ENCODE peak calls at places on chromosomes 12 and 14, in six cellular contexts. P, L, B, S, O and J are unnamed samples.

GRCh38 chr12:81089412-81089811 is 11.5 kb downstream of the ACSS3 start:
- DNase-seq in S (no peak), P (no peak), O (no peak), B (no peak), L (no peak), J (no peak)

GRCh38 chr12:30867415-30867814 is 59.1 kb upstream of the TSPAN11 start:
- DNase-seq in P (no peak), O (no peak), B (no peak), L (no peak), S (no peak), J (no peak)

GRCh38 chr12:72133497-72134055 is 138.6 kb upstream of the TRHDE start:
- DNase-seq in L (no peak), P (no peak), O (no peak), S (no peak), B (peak), J (no peak)

GRCh38 chr12:115398311-115398781 is 714.4 kb upstream of the TBX3 start:
- DNase-seq in B (no peak), O (no peak), L (peak), S (no peak), P (no peak), J (peak)

GRCh38 chr12:42809226-42809625 is 219.7 kb upstream of the PRICKLE1 start:
- DNase-seq in O (no peak), P (no peak), S (no peak), B (no peak), L (no peak), J (no peak)

GRCh38 chr14:96568646-96569045 is 66.5 kb downstream of the PAPOLA start:
- DNase-seq in P (no peak), L (no peak), O (no peak), S (no peak), B (no peak), J (no peak)

GRCh38 chr12:93614917-93615596 is 42.6 kb downstream of the SOCS2 start:
- DNase-seq in B (no peak), O (no peak), S (no peak), L (no peak), P (no peak), J (no peak)

GRCh38 chr12:46497739-46498138 is 125.2 kb upstream of the SLC38A2 start:
- DNase-seq in O (no peak), L (no peak), B (no peak), S (no peak), P (no peak), J (no peak)

GRCh38 chr12:64392221-64392620 is 1.7 kb upstream of the C12orf56 start:
- DNase-seq in P (no peak), O (no peak), S (no peak), L (no peak), B (peak), J (no peak)

GRCh38 chr12:113903381-113903863 is 62.7 kb downstream of the RBM19 start:
- DNase-seq in L (no peak), B (no peak), P (no peak), S (no peak), O (no peak), J (no peak)

GRCh38 chr12:92648242-92649031 is 54.4 kb upstream of the PLEKHG7 start:
- DNase-seq in O (no peak), L (no peak), B (peak), S (no peak), P (no peak), J (no peak)

GRCh38 chr12:2333516-2333915 is 280.7 kb downstream of the CACNA1C start:
- DNase-seq in L (no peak), O (no peak), P (no peak), B (no peak), S (no peak), J (no peak)

GRCh38 chr14:29643415-29644206 is 284.0 kb downstream of the PRKD1 start:
- DNase-seq in L (no peak), P (no peak), S (no peak), O (no peak), B (peak), J (no peak)

GRCh38 chr12:11075642-11076041 is 13.5 kb upstream of the TAS2R46 start:
- DNase-seq in O (no peak), L (no peak), B (no peak), S (no peak), P (no peak), J (no peak)

GRCh38 chr12:131944601-131945251 is 5.0 kb upstream of the EP400 start:
- DNase-seq in P (peak), S (peak), B (no peak), L (peak), O (no peak), J (no peak)

GRCh38 chr12:49979061-49979586 is 6.4 kb downstream of the AQP6 start:
- DNase-seq in P (no peak), O (no peak), S (no peak), L (no peak), B (no peak), J (no peak)

GRCh38 chr12:124224535-124225110 is 70.3 kb upstream of the RFLNA start:
- DNase-seq in O (no peak), L (no peak), B (no peak), P (no peak), S (no peak), J (no peak)

GRCh38 chr12:31317471-31318397 is 8.2 kb downstream of the SINHCAF start:
- DNase-seq in L (no peak), P (no peak), B (no peak), O (no peak), S (no peak), J (no peak)

GRCh38 chr12:124292385-124292784 is 2.5 kb upstream of the RFLNA start:
- DNase-seq in S (no peak), P (no peak), B (no peak), O (no peak), L (no peak), J (no peak)

GRCh38 chr14:61609885-61610284 is 85.4 kb upstream of the HIF1A start:
- DNase-seq in O (no peak), B (peak), S (no peak), L (no peak), P (no peak), J (no peak)

GRCh38 chr12:127803545-127803944 is 463.4 kb upstream of the TMEM132C start:
- DNase-seq in B (no peak), L (no peak), P (no peak), S (no peak), O (no peak), J (no peak)

GRCh38 chr14:105879503-105879866 is 353.1 kb downstream of the TMEM121 start:
- DNase-seq in O (no peak), P (peak), B (no peak), S (peak), L (no peak), J (no peak)

GRCh38 chr12:112087851-112088250 is 20.7 kb downstream of the NAA25 start:
- DNase-seq in O (no peak), B (no peak), S (no peak), P (no peak), L (no peak), J (no peak)

GRCh38 chr12:77861317-77861716 is 30.6 kb downstream of the NAV3 start:
- DNase-seq in B (no peak), L (no peak), P (no peak), O (no peak), S (no peak), J (no peak)

GRCh38 chr14:98136420-98136819 is 1135.6 kb downstream of the BCL11B start:
- DNase-seq in L (no peak), O (no peak), S (no peak), P (no peak), B (no peak), J (no peak)

GRCh38 chr14:65352964-65353530 is 59.5 kb upstream of the FUT8 start:
- DNase-seq in O (no peak), S (no peak), B (no peak), L (peak), P (peak), J (no peak)

GRCh38 chr12:2396448-2396871 is 343.7 kb downstream of the CACNA1C start:
- DNase-seq in L (peak), B (no peak), O (no peak), P (no peak), S (peak), J (no peak)

GRCh38 chr14:90396342-90397339 is at the start of gene CALM1:
- DNase-seq in O (peak), B (peak), L (peak), P (peak), S (peak), J (peak)

GRCh38 chr12:67161322-67161918 is 107.7 kb upstream of the CAND1 start:
- DNase-seq in L (peak), B (peak), P (peak), S (no peak), O (no peak), J (no peak)

GRCh38 chr12:117284160-117284559 is 77.3 kb downstream of the NOS1 start:
- DNase-seq in P (no peak), O (no peak), S (no peak), L (no peak), B (no peak), J (no peak)

GRCh38 chr12:105382771-105383632 is 52.5 kb downstream of the C12orf75 start:
- DNase-seq in P (no peak), L (no peak), B (peak), S (no peak), O (no peak), J (peak)

GRCh38 chr14:21940887-21941855 is 267.6 kb upstream of the OR4E1 start:
- DNase-seq in P (no peak), O (no peak), L (no peak), S (no peak), B (peak), J (no peak)

GRCh38 chr14:71582705-71583104 is 349.5 kb upstream of the RGS6 start:
- DNase-seq in L (no peak), P (no peak), O (no peak), S (no peak), B (no peak), J (no peak)

GRCh38 chr12:39127401-39127800 is 222.0 kb upstream of the CPNE8 start:
- DNase-seq in P (no peak), L (peak), O (no peak), B (no peak), S (no peak), J (no peak)

GRCh38 chr14:106286697-106287290 is 760.4 kb downstream of the TMEM121 start:
- DNase-seq in O (no peak), S (no peak), L (no peak), P (no peak), B (peak), J (no peak)

GRCh38 chr14:61719344-61720301 is 24.3 kb downstream of the HIF1A start:
- DNase-seq in P (no peak), L (no peak), B (no peak), S (no peak), O (no peak), J (no peak)

GRCh38 chr12:119679081-119679480 is 11.1 kb downstream of the PRKAB1 start:
- DNase-seq in O (no peak), L (no peak), P (peak), B (no peak), S (no peak), J (no peak)

GRCh38 chr14:99561827-99562226 is 42.2 kb downstream of the CCDC85C start:
- DNase-seq in B (no peak), L (no peak), P (no peak), S (no peak), O (no peak), J (no peak)
- TF ChIP-seq POLR2AphosphoS5 in B (no peak), L (no peak), P (no peak), S (no peak), O (no peak), J (no peak)

DNA sequence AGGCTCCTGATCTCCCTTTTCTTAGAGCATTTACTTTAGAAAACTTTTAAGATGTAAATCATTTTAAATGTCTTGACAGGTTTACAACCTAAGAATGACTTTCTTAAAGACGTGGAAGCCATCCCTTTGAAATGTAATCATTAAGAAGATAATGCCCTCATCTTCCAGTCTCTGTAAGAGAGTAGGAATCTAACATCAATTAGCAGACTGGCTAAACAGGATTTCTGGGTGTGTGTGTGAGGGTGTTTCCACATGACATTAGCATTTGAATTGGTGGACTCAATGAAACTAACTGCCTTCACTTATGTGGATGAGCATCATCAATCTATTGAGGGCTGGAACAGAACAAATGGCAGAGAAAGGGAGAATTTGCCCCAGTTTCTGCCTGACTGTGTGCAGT is 329.5 kb downstream of the RPL10L start:
- DNase-seq in B (peak), S (no peak), P (no peak), O (no peak), L (no peak), J (no peak)
- TF ChIP-seq POLR2AphosphoS5 in B (peak), S (no peak), P (no peak), O (no peak), L (no peak), J (no peak)

DNA sequence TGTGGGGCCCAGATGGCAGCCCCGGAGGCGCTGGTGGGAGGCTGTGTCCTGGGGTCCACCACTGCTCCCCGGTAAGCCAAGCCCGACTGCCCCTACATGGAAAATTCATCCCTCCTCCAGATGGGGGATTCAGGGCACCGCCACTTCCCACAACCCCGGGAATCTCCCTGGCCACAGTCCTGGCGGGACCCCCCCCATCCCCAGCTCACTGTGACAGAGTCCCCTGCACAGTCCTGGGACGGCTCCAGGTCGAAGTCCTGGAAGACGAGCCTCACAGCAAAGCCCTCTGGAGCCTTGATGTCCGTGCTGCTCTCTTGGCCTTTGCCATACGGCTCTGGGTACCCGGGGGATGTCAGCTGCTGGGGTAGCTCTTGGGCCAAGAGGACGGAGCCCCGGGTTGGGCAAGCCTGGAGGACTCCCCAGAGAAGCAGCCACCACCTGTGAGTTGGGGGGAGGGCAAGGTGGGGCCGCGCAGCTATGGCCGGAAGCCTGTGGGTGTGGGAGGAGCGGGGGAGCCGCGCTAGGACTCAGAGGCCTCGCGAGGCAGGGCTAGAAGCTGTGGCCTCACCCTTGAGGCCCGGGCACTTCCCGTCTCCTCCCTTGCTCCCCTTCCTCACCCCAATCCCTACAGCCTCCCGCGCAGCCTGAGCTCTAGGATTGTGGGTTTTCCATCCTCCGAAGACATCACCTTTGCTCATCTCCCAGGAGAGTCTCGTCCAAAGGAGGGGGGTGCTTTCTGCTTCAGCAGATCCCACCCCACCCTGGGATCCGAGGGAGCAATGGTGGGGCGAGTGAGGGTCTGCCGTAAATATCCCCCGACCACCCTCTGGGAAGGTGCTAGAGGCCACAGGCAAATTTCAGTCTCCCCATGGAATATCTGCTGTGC is 729 bp downstream of the C1RL start:
- DNase-seq in P (peak), B (peak), O (no peak), S (peak), L (peak), J (peak)
- TF ChIP-seq POLR2AphosphoS5 in P (peak), B (peak), O (peak), S (peak), L (peak), J (peak)

DNA sequence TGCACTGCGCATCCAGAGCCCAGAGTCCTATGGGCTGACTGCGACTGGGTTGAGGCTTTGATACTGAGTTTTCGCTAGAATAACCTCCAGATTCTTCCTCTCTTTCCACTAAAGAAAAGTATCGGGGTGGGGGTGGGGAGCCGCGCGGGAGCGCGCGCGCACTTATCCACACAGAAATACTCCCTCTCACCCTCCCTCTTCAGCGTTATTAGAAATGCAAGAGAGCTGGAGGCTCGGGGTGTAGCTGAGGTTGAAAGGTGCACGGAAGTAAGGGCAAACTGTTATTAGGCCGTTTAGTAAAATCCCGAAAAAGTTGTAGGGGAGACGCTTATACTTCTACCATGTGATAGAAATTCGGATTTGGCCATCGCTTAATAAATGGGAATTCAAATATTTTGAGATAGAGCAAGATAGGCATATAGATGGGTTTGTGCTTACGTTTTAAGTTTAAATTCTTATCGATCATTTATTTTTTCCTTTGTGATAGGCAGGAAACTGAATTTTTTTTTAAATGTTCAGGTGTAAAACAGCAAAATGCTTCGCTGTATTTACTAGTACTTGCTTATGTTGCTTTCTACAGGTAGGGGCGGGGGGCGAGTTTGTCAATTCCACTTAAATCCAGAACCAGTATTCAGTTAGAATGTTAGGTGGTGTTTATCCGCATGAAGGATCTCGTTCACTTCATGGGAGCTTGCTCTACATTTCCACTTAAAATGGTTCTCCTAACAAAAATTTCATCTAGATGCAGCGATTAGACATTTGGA is 1.1 kb downstream of the ARHGAP5 start:
- DNase-seq in L (peak), P (peak), S (peak), B (peak), O (peak), J (peak)
- TF ChIP-seq POLR2AphosphoS5 in L (peak), P (no peak), S (peak), B (no peak), O (no peak), J (peak)

GRCh38 chr12:100608776-100609175 is 35.3 kb downstream of the GAS2L3 start:
- DNase-seq in S (no peak), O (no peak), L (no peak), B (no peak), P (no peak), J (no peak)

GRCh38 chr12:100612557-100612956 is 39.1 kb downstream of the GAS2L3 start:
- DNase-seq in B (no peak), P (peak), O (no peak), L (peak), S (no peak), J (no peak)

GRCh38 chr12:100611031-100611430 is 37.5 kb downstream of the GAS2L3 start:
- DNase-seq in P (no peak), B (no peak), L (no peak), O (no peak), S (no peak), J (no peak)
- TF ChIP-seq POLR2AphosphoS5 in P (no peak), B (no peak), L (no peak), O (no peak), S (no peak), J (no peak)

GRCh38 chr12:68842123-68842522 is 34.1 kb downstream of the MDM2 start:
- DNase-seq in B (no peak), P (no peak), O (no peak), S (no peak), L (no peak), J (no peak)

GRCh38 chr12:68838046-68838886 is 30.3 kb downstream of the MDM2 start:
- DNase-seq in O (no peak), P (no peak), L (no peak), B (no peak), S (no peak), J (no peak)

GRCh38 chr12:68837215-68837614 is 29.2 kb downstream of the MDM2 start:
- DNase-seq in S (peak), B (no peak), L (no peak), O (no peak), P (no peak), J (no peak)

GRCh38 chr12:68841717-68842116 is 33.7 kb downstream of the MDM2 start:
- DNase-seq in O (no peak), B (no peak), L (no peak), P (no peak), S (no peak), J (no peak)

GRCh38 chr12:68839183-68840147 is 31.5 kb downstream of the MDM2 start:
- DNase-seq in B (no peak), L (no peak), P (no peak), S (no peak), O (no peak), J (no peak)
- TF ChIP-seq POLR2AphosphoS5 in B (no peak), L (no peak), P (no peak), S (no peak), O (no peak), J (no peak)

GRCh38 chr12:121866331-121866730 is 7.7 kb upstream of the HPD start:
- DNase-seq in S (no peak), L (no peak), O (no peak), B (no peak), P (no peak), J (no peak)

GRCh38 chr12:121872546-121873223 is 14.0 kb upstream of the HPD start:
- DNase-seq in B (no peak), S (peak), L (peak), O (no peak), P (peak), J (no peak)

GRCh38 chr12:121875582-121875981 is 13.0 kb upstream of the PSMD9 start:
- DNase-seq in O (no peak), P (no peak), S (no peak), B (no peak), L (no peak), J (no peak)

GRCh38 chr12:121871501-121871900 is 12.8 kb upstream of the HPD start:
- DNase-seq in S (no peak), L (no peak), B (no peak), O (no peak), P (no peak), J (no peak)
- TF ChIP-seq POLR2AphosphoS5 in S (no peak), L (no peak), B (no peak), O (no peak), P (no peak), J (no peak)

GRCh38 chr14:68549966-68550705 is 242.7 kb downstream of the ZFP36L1 start:
- DNase-seq in B (peak), O (peak), L (no peak), S (no peak), P (no peak), J (no peak)

GRCh38 chr14:68546839-68547238 is 246.0 kb downstream of the ZFP36L1 start:
- DNase-seq in S (no peak), P (no peak), L (no peak), B (no peak), O (peak), J (peak)

GRCh38 chr14:68549057-68549421 is 243.8 kb downstream of the ZFP36L1 start:
- DNase-seq in S (no peak), P (no peak), L (no peak), B (peak), O (peak), J (no peak)

GRCh38 chr14:68548194-68549056 is 244.4 kb downstream of the ZFP36L1 start:
- DNase-seq in B (peak), L (peak), P (peak), O (peak), S (peak), J (peak)

GRCh38 chr14:68547305-68548193 is 245.3 kb downstream of the ZFP36L1 start:
- DNase-seq in O (peak), L (peak), S (peak), P (peak), B (no peak), J (peak)
- TF ChIP-seq POLR2AphosphoS5 in O (peak), L (peak), S (peak), P (peak), B (no peak), J (peak)

GRCh38 chr14:32259368-32260013 is 56.4 kb upstream of the RNU6-8 start:
- DNase-seq in L (no peak), P (no peak), O (no peak), B (peak), S (no peak), J (no peak)
- TF ChIP-seq POLR2AphosphoS5 in L (no peak), P (no peak), O (no peak), B (no peak), S (no peak), J (no peak)